ENCODE peak calls at places on chromosomes 12 and 14, in seven cellular contexts. K, A, P, V, F, D and I are unnamed samples. For H3K9me3, the result is how much of the 10 kb centered on the place peaks cover.

GRCh38 chr14:103188691-103189480 is 65.6 kb downstream of the TNFAIP2 start:
- DNase-seq in K (peak), A (no peak), P (no peak), V (no peak), F (no peak), D (peak), I (no peak)

GRCh38 chr12:6369916-6370575 is 5.3 kb downstream of the SCNN1A start:
- DNase-seq in K (no peak), A (no peak), P (no peak), V (no peak), F (no peak), D (no peak), I (no peak)

GRCh38 chr12:5043589-5044419 is at the start of gene KCNA5:
- DNase-seq in K (no peak), A (no peak), P (no peak), V (no peak), F (no peak), D (peak), I (no peak)

GRCh38 chr12:44317651-44318126 is 481.8 kb downstream of the TMEM117 start:
- DNase-seq in K (no peak), A (no peak), P (no peak), V (no peak), F (peak), D (no peak), I (no peak)

GRCh38 chr14:74611672-74612345 is at the start of gene LTBP2:
- DNase-seq in K (no peak), A (no peak), P (no peak), V (no peak), F (no peak), D (no peak), I (no peak)

GRCh38 chr14:64213079-64213478 is 81.1 kb downstream of the ESR2 start:
- DNase-seq in K (no peak), A (no peak), P (no peak), V (no peak), F (no peak), D (no peak), I (no peak)

GRCh38 chr12:16602412-16602811 is 3.5 kb downstream of the LMO3 start:
- DNase-seq in K (no peak), A (no peak), P (no peak), V (no peak), F (no peak), D (no peak), I (no peak)

GRCh38 chr12:67720383-67720856 is 71.9 kb downstream of the DYRK2 start:
- DNase-seq in K (no peak), A (no peak), P (no peak), V (no peak), F (no peak), D (peak), I (no peak)

GRCh38 chr14:61839452-61839851 is 77.2 kb downstream of the SNAPC1 start:
- DNase-seq in K (no peak), A (no peak), P (no peak), V (no peak), F (no peak), D (no peak), I (no peak)

GRCh38 chr12:132940071-132940719 is 15.9 kb downstream of the ZNF605 start:
- DNase-seq in K (no peak), A (no peak), P (no peak), V (no peak), F (no peak), D (no peak), I (no peak)

GRCh38 chr14:88426271-88426670 is 40.8 kb downstream of the SPATA7 start:
- DNase-seq in K (no peak), A (no peak), P (no peak), V (no peak), F (no peak), D (no peak), I (no peak)

GRCh38 chr12:80316141-80316700 is 127.8 kb upstream of the PTPRQ start:
- DNase-seq in K (no peak), A (no peak), P (no peak), V (no peak), F (no peak), D (no peak), I (no peak)

GRCh38 chr14:68626386-68626785 is 166.5 kb downstream of the ZFP36L1 start:
- DNase-seq in K (no peak), A (peak), P (no peak), V (no peak), F (no peak), D (no peak), I (peak)

GRCh38 chr14:68627050-68627867 is 165.6 kb downstream of the ZFP36L1 start:
- DNase-seq in K (peak), A (no peak), P (no peak), V (no peak), F (peak), D (no peak), I (peak)

GRCh38 chr14:68630081-68630571 is 162.7 kb downstream of the ZFP36L1 start:
- DNase-seq in K (no peak), A (peak), P (peak), V (no peak), F (no peak), D (no peak), I (peak)

GRCh38 chr14:68628605-68629310 is 164.1 kb downstream of the ZFP36L1 start:
- DNase-seq in K (peak), A (peak), P (no peak), V (no peak), F (peak), D (no peak), I (peak)

DNA sequence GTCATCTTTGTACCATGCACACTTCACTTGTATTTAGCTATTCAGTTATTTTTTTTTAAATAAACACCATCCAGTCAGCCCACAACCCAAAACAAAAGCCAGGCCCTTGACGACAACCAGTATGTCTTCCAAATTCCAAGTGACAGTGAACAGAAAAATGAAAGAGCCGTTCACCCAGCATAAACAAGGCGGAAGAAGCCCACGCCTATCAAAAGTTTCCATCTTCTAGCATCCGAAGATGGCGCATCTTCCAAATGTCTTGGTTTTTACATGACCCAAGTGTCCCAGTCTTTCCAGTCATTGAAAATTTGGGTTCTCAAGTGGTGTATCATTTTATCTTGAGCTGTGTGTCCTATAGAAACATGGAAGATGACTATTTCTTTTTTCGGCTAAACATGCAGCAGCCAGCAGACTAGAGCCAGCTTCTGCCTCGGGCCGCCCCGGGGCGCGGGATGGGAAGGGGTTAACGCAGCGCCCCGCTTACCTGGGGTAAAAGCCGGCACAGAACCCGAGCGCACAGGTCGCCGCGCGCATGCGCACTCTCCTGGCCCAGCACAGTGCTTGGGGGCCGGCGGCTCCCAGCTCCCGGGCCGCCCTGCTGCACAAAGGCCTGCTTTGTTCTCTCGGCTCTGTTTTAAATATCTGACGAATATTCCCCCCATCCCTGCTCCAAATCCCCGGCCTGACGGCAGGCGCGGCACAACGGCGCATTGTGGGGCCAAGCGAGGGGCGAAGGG is 164.8 kb downstream of the ZFP36L1 start:
- DNase-seq in K (peak), A (no peak), P (no peak), V (no peak), F (no peak), D (no peak), I (peak)
- TF ChIP-seq POLR2A in K (no peak), A (no peak), P (no peak), V (no peak), F (no peak), D (no peak), I (no peak)

GRCh38 chr12:34298176-34298970 is 276.1 kb downstream of the ALG10 start:
- DNase-seq in K (no peak), A (peak), P (no peak), V (no peak), F (no peak), D (peak), I (no peak)

GRCh38 chr12:34300376-34301250 is 278.3 kb downstream of the ALG10 start:
- DNase-seq in K (no peak), A (peak), P (no peak), V (no peak), F (no peak), D (peak), I (no peak)

GRCh38 chr12:34297790-34298164 is 275.5 kb downstream of the ALG10 start:
- DNase-seq in K (no peak), A (no peak), P (no peak), V (no peak), F (no peak), D (no peak), I (no peak)

GRCh38 chr12:34299802-34300193 is 277.5 kb downstream of the ALG10 start:
- DNase-seq in K (no peak), A (peak), P (no peak), V (no peak), F (no peak), D (peak), I (no peak)

GRCh38 chr12:34298971-34299801 is 276.9 kb downstream of the ALG10 start:
- DNase-seq in K (no peak), A (peak), P (no peak), V (no peak), F (no peak), D (no peak), I (no peak)
- H3K9me3 ChIP-seq in K (half or more), A (under half), P (under half), V (under half), F (under half), D (under half), I (under half)

GRCh38 chr12:92495108-92495507 is 207.7 kb upstream of the PLEKHG7 start:
- DNase-seq in K (no peak), A (no peak), P (no peak), V (no peak), F (no peak), D (no peak), I (no peak)
- TF ChIP-seq EP300 in K (no peak), A (no peak), P (no peak), V (no peak), F (no peak), D (no peak), I (no peak)

DNA sequence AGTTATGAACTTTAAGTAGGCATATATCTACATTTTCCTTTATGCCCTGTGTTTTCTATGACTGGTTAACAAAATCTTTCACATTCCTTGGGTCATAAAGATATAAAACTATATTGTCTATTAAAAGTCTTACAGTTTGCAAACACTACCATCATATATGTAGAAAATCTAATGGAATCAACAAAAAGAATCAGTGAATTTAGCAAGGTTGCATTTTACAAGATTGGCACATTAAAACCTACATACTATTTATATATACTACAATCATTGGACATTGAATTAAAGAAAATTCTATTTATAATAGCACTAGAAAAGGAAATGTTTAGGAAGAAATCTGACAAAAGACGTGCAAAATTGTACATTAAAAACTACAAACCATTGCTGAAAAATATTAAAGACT is 173.3 kb upstream of the ABCD2 start:
- DNase-seq in K (no peak), A (no peak), P (no peak), V (no peak), F (no peak), D (no peak), I (no peak)
- TF ChIP-seq POLR2A in K (no peak), A (no peak), P (no peak), V (no peak), F (no peak), D (no peak), I (no peak)

GRCh38 chr12:87427770-87428169 is 601.4 kb downstream of the C12orf50 start:
- DNase-seq in K (no peak), A (no peak), P (no peak), V (no peak), F (no peak), D (no peak), I (no peak)
- H3K9me3 ChIP-seq in K (under half), A (under half), P (under half), V (under half), F (half or more), D (under half), I (under half)